ENCODE peak calls at places on chromosomes 4 and X, in six cellular contexts. W is lower leg skin, K is brain microvascular endothelial cell, Y is psoas muscle, J is MM.1S, D is cardiac fibroblast. M is an unnamed sample.

GRCh38 chr4:108155373-108155772 is 13.4 kb downstream of the LEF1 start:
- DNase-seq in W (no peak), K (no peak), Y (no peak), J (no peak), D (no peak), M (peak)

GRCh38 chr4:27666943-27667342 is 806.3 kb downstream of the STIM2 start:
- DNase-seq in W (no peak), K (no peak), Y (no peak), J (no peak), D (no peak), M (no peak)

GRCh38 chrX:124829930-124830329 is 483.6 kb downstream of the SH2D1A start:
- DNase-seq in W (no peak), K (no peak), Y (no peak), J (no peak), D (no peak), M (no peak)

GRCh38 chr4:46820154-46820553 is 88.9 kb downstream of the COX7B2 start:
- DNase-seq in W (no peak), K (no peak), Y (no peak), J (no peak), D (no peak), M (no peak)

GRCh38 chr4:168882650-168883233 is 127.3 kb downstream of the CBR4 start:
- DNase-seq in W (no peak), K (peak), Y (peak), J (no peak), D (peak), M (no peak)

GRCh38 chrX:53544936-53545335 is 110.8 kb upstream of the HSD17B10 start:
- DNase-seq in W (no peak), K (no peak), Y (no peak), J (no peak), D (no peak), M (no peak)

GRCh38 chr4:27442146-27442545 is 581.5 kb downstream of the STIM2 start:
- DNase-seq in W (no peak), K (no peak), Y (no peak), J (no peak), D (no peak), M (peak)

GRCh38 chrX:49041683-49042529 is 1.3 kb downstream of the TFE3 start:
- DNase-seq in W (no peak), K (peak), Y (peak), J (no peak), D (peak), M (peak)

GRCh38 chrX:30887721-30888120 is 1.3 kb downstream of the TAB3 start:
- DNase-seq in W (no peak), K (no peak), Y (no peak), J (no peak), D (no peak), M (no peak)

GRCh38 chr4:121011138-121011537 is 61.2 kb downstream of the NDNF start:
- DNase-seq in W (no peak), K (no peak), Y (no peak), J (no peak), D (no peak), M (no peak)

GRCh38 chrX:3815896-3816664 is 102.6 kb upstream of the PRKX start:
- DNase-seq in W (peak), K (peak), Y (peak), J (peak), D (peak), M (peak)

GRCh38 chrX:85444613-85445012 is 65.1 kb upstream of the POF1B start:
- DNase-seq in W (no peak), K (no peak), Y (no peak), J (no peak), D (no peak), M (no peak)

GRCh38 chr4:182916483-182917181 is 554 bp downstream of the DCTD start:
- DNase-seq in W (peak), K (peak), Y (peak), J (peak), D (peak), M (peak)

GRCh38 chrX:151082077-151082948 is 94.1 kb upstream of the GPR50 start:
- DNase-seq in W (peak), K (peak), Y (peak), J (peak), D (peak), M (peak)

GRCh38 chr4:77203380-77204197 is 46.6 kb downstream of the CCNG2 start:
- DNase-seq in W (peak), K (peak), Y (peak), J (peak), D (peak), M (peak)

GRCh38 chr4:184190711-184191110 is 27.0 kb downstream of the ENPP6 start:
- DNase-seq in W (no peak), K (no peak), Y (no peak), J (no peak), D (no peak), M (no peak)

GRCh38 chrX:39532761-39533160 is 565.0 kb downstream of the BCOR start:
- DNase-seq in W (no peak), K (no peak), Y (no peak), J (no peak), D (no peak), M (no peak)

GRCh38 chr4:25112349-25113008 is 47.8 kb downstream of the SEPSECS start:
- DNase-seq in W (no peak), K (no peak), Y (no peak), J (no peak), D (no peak), M (no peak)

GRCh38 chr4:83180469-83180968 is 66.0 kb upstream of the PLAC8 start:
- DNase-seq in W (no peak), K (no peak), Y (no peak), J (no peak), D (no peak), M (no peak)

GRCh38 chr4:139704915-139705485 is 39.4 kb downstream of the MGST2 start:
- DNase-seq in W (no peak), K (peak), Y (no peak), J (no peak), D (peak), M (no peak)

GRCh38 chr4:85780664-85781063 is 305.7 kb downstream of the ARHGAP24 start:
- DNase-seq in W (no peak), K (peak), Y (no peak), J (no peak), D (peak), M (peak)

GRCh38 chr4:132596186-132596585 is 552.9 kb upstream of the PCDH10 start:
- DNase-seq in W (no peak), K (no peak), Y (no peak), J (no peak), D (no peak), M (no peak)

GRCh38 chr4:183182873-183183725 is 84.0 kb downstream of the WWC2 start:
- DNase-seq in W (peak), K (peak), Y (peak), J (peak), D (peak), M (peak)

GRCh38 chr4:140841186-140841585 is 85.0 kb upstream of the TBC1D9 start:
- DNase-seq in W (no peak), K (no peak), Y (no peak), J (no peak), D (no peak), M (no peak)

GRCh38 chr4:100894339-100894870 is 376.6 kb upstream of the EMCN start:
- DNase-seq in W (no peak), K (no peak), Y (no peak), J (no peak), D (no peak), M (no peak)

GRCh38 chr4:128707864-128708263 is 101.6 kb upstream of the JADE1 start:
- DNase-seq in W (no peak), K (no peak), Y (no peak), J (no peak), D (no peak), M (no peak)

GRCh38 chr4:2843909-2844584 is 403 bp downstream of the ADD1 start:
- DNase-seq in W (no peak), K (peak), Y (peak), J (peak), D (peak), M (peak)

GRCh38 chr4:19739101-19739651 is 512.5 kb upstream of the SLIT2 start:
- DNase-seq in W (no peak), K (peak), Y (no peak), J (no peak), D (peak), M (peak)

GRCh38 chrX:12327836-12328235 is 189.6 kb downstream of the FRMPD4 start:
- DNase-seq in W (no peak), K (no peak), Y (no peak), J (no peak), D (peak), M (no peak)

GRCh38 chrX:96682516-96682915 is 2.1 kb upstream of the DIAPH2 start:
- DNase-seq in W (no peak), K (no peak), Y (no peak), J (no peak), D (no peak), M (no peak)

GRCh38 chr4:80012291-80012690 is 60.7 kb downstream of the ANTXR2 start:
- DNase-seq in W (no peak), K (no peak), Y (no peak), J (no peak), D (no peak), M (no peak)

GRCh38 chr4:71237626-71238025 is 101.2 kb upstream of the SLC4A4 start:
- DNase-seq in W (no peak), K (peak), Y (no peak), J (no peak), D (no peak), M (no peak)

GRCh38 chr4:71232846-71233245 is 106.0 kb upstream of the SLC4A4 start:
- DNase-seq in W (no peak), K (no peak), Y (no peak), J (no peak), D (no peak), M (no peak)

GRCh38 chr4:71236226-71236625 is 102.6 kb upstream of the SLC4A4 start:
- DNase-seq in W (no peak), K (no peak), Y (no peak), J (no peak), D (no peak), M (no peak)

GRCh38 chr4:71231753-71232420 is 106.9 kb upstream of the SLC4A4 start:
- DNase-seq in W (no peak), K (no peak), Y (no peak), J (no peak), D (no peak), M (no peak)

GRCh38 chr4:71235321-71236206 is 103.3 kb upstream of the SLC4A4 start:
- DNase-seq in W (no peak), K (no peak), Y (no peak), J (no peak), D (no peak), M (no peak)
- H3K4me3 ChIP-seq in W (no peak), K (no peak), Y (peak), J (no peak), D (no peak), M (no peak)

GRCh38 chr4:155497306-155497705 is 120.5 kb upstream of the MAP9 start:
- DNase-seq in W (no peak), K (no peak), Y (no peak), J (no peak), D (no peak), M (no peak)
- TF ChIP-seq CTCF in W (no peak), K (no peak), Y (no peak), J (no peak), D (peak), M (no peak)

GRCh38 chr4:186604124-186604627 is 48.8 kb upstream of the MTNR1A start:
- DNase-seq in W (no peak), K (no peak), Y (no peak), J (no peak), D (no peak), M (no peak)
- H3K4me3 ChIP-seq in W (no peak), K (no peak), Y (no peak), J (no peak), D (no peak), M (no peak)

GRCh38 chr4:138499627-138500026 is 257.5 kb upstream of the SLC7A11 start:
- DNase-seq in W (no peak), K (no peak), Y (no peak), J (no peak), D (no peak), M (no peak)
- TF ChIP-seq CTCF in W (no peak), K (no peak), Y (no peak), J (no peak), D (no peak), M (no peak)

DNA sequence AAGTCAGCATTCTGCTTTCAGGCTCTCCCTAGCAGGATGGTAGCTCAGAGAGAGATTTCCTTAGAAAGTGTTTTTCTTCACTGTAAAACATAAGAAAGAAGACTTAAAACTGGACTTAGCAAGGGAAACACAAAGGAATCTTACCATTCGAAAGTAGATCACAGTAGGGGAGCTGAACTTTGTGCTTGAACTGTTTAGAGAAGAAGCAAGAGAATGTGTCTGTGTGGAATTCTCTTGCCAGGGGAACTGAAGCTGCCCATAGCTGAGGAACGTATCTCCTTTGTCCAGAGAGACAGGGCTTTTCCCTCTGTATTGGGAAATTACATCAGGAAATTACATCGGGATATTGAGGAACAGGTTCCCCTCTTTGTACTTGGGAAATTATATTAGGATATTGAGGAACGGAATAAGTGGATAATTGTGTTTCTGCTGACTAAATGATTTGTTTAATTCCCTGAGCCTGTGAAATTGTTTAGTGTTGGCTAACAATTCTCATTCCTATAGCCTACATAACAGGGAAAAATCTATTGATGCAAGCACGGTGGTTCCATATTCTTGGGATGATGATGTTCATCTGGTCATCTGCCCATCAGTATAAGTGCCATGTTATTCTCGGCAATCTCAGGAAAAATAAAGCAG is 21.2 kb downstream of the SRD5A3 start:
- DNase-seq in W (no peak), K (peak), Y (no peak), J (no peak), D (no peak), M (peak)
- H3K4me3 ChIP-seq in W (no peak), K (no peak), Y (no peak), J (no peak), D (no peak), M (no peak)

GRCh38 chrX:68490644-68491043 is 8.2 kb upstream of the YIPF6 start:
- DNase-seq in W (no peak), K (peak), Y (no peak), J (no peak), D (peak), M (peak)
- TF ChIP-seq CTCF in W (no peak), K (peak), Y (peak), J (no peak), D (peak), M (peak)

DNA sequence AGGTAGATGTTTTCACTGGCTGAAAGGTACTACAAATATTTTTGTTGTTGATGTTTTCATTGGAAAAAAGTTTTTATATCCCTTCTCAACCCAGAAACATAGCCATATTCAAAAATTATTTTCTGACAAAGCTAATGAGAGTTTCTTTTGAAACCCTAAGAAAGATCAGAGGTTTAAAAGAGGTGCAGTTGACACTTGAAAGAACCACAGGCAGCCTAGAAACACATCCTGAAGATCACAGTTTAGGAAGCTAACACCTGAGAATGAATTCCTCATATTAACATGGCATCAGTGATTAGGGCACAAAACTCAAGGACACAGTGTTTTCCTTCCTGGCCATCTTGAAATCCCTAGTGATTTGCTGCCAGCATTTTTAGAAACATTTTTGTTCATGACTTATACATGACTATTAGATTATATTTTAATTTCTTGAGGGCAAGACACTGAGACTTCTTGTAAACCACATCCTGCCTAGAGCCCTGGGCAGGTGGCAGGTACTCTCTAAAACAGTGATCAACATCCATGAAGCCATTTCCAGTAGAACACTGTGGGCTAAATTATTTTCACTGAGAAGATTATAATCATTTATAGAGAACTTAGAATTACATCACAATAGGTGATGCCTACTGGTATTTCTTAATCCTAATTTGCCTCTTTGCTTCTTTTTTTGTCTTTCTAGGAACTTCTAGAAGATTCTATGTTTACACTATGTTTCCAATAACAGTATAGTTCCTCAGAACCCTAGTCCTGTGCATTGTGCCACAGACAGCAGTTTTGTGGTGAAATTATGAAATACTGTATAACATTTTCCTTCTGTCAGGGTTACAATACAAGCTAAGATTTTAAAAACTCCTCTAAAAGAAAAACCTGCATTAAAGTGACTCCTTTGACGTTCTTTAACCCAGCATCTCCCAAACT is 79.9 kb downstream of the ARSJ start:
- DNase-seq in W (no peak), K (no peak), Y (no peak), J (peak), D (no peak), M (no peak)
- H3K4me3 ChIP-seq in W (no peak), K (no peak), Y (no peak), J (no peak), D (no peak), M (no peak)

GRCh38 chrX:67614414-67614813 is 70.6 kb downstream of the AR start:
- DNase-seq in W (no peak), K (peak), Y (no peak), J (no peak), D (peak), M (peak)
- TF ChIP-seq CTCF in W (no peak), K (no peak), Y (no peak), J (no peak), D (no peak), M (no peak)